ENCODE peak calls at places on chromosomes 6 and 20, in nine cellular contexts. H is pons; U is epithelial cell of esophagus; F is effector CD4-positive, alpha-beta T cell; Y is ascending aorta; A is activated naive CD8-positive, alpha-beta T cell treated with anti-CD3 and anti-CD28 coated beads, Interleukin-2, amount 50 U/mL, for 16 hours; J is ELR; P is cardiac muscle cell; C is dermis blood vessel endothelial cell. I is an unnamed sample.

GRCh38 chr6:8017276-8017701 is 46.9 kb downstream of the BLOC1S5 start:
- DNase-seq in H (no peak), U (no peak), F (no peak), Y (no peak), A (no peak), J (peak; percentile 9), P (no peak), C (no peak), I (no peak)

GRCh38 chr20:53827996-53828672 is 234.5 kb upstream of the ZNF217 start:
- DNase-seq in H (no peak), U (peak; percentile 95), F (no peak), Y (no peak), A (no peak), J (peak; percentile 97), P (peak; percentile 99), C (peak; percentile 98), I (no peak)

GRCh38 chr20:18727032-18727508 is 86.5 kb upstream of the SCP2D1 start:
- DNase-seq in H (no peak), U (peak; percentile 19), F (no peak), Y (no peak), A (no peak), J (peak; percentile 55), P (no peak), C (no peak), I (no peak)

GRCh38 chr20:496126-496696 is 33.9 kb upstream of the TBC1D20 start:
- DNase-seq in H (no peak), U (peak; percentile 40), F (no peak), Y (no peak), A (no peak), J (no peak), P (peak; percentile 27), C (no peak), I (no peak)

GRCh38 chr6:29908710-29909109 is 33.6 kb upstream of the HLA-A start:
- DNase-seq in H (no peak), U (no peak), F (no peak), Y (peak; percentile 15), A (no peak), J (no peak), P (no peak), C (no peak), I (no peak)

GRCh38 chr6:170405311-170405975 is 98.9 kb downstream of the FAM120B start:
- DNase-seq in H (no peak), U (peak; percentile 97), F (no peak), Y (no peak), A (no peak), J (peak; percentile 98), P (peak; percentile 97), C (peak; percentile 88), I (no peak)

GRCh38 chr6:125798734-125799510 is 8.2 kb downstream of the NCOA7 start:
- DNase-seq in H (no peak), U (peak; percentile 11), F (no peak), Y (no peak), A (no peak), J (no peak), P (no peak), C (no peak), I (no peak)

GRCh38 chr6:148973809-148974208 is 227.0 kb downstream of the UST start:
- DNase-seq in H (peak; percentile 68), U (peak; percentile 36), F (no peak), Y (no peak), A (no peak), J (peak; percentile 55), P (peak; percentile 61), C (peak; percentile 35), I (no peak)

GRCh38 chr6:45377041-45377554 is 636 bp downstream of the SUPT3H start:
- DNase-seq in H (peak; percentile 64), U (peak; percentile 17), F (no peak), Y (peak; percentile 83), A (no peak), J (no peak), P (no peak), C (peak; percentile 36), I (peak; percentile 23)

GRCh38 chr20:35617397-35618031 is 1.9 kb downstream of the SPAG4 start:
- DNase-seq in H (no peak), U (peak; percentile 63), F (peak; percentile 16), Y (peak; percentile 81), A (no peak), J (peak; percentile 88), P (peak; percentile 59), C (peak; percentile 66), I (peak; percentile 92)

GRCh38 chr6:164856138-164856537 is 453.3 kb downstream of the C6orf118 start:
- DNase-seq in H (no peak), U (no peak), F (no peak), Y (no peak), A (no peak), J (no peak), P (no peak), C (no peak), I (no peak)

GRCh38 chr6:61940919-61941318 is 345.1 kb downstream of the KHDRBS2 start:
- DNase-seq in H (no peak), U (no peak), F (no peak), Y (no peak), A (no peak), J (no peak), P (no peak), C (no peak), I (no peak)

GRCh38 chr6:121540210-121540609 is 104.8 kb downstream of the GJA1 start:
- DNase-seq in H (no peak), U (no peak), F (no peak), Y (no peak), A (no peak), J (no peak), P (no peak), C (no peak), I (no peak)

GRCh38 chr6:100913400-100914276 is 32.5 kb upstream of the ASCC3 start:
- DNase-seq in H (no peak), U (peak; percentile 60), F (no peak), Y (no peak), A (no peak), J (no peak), P (no peak), C (no peak), I (peak; percentile 50)

GRCh38 chr6:14550410-14550809 is 432.8 kb downstream of the CD83 start:
- DNase-seq in H (no peak), U (no peak), F (no peak), Y (no peak), A (no peak), J (no peak), P (no peak), C (no peak), I (no peak)

GRCh38 chr20:50395258-50395729 is 114.9 kb upstream of the PTPN1 start:
- DNase-seq in H (no peak), U (peak; percentile 14), F (no peak), Y (peak; percentile 98), A (no peak), J (peak; percentile 73), P (no peak), C (peak; percentile 17), I (no peak)

GRCh38 chr6:54847799-54848597 is 1.4 kb downstream of the FAM83B start:
- DNase-seq in H (no peak), U (peak; percentile 97), F (no peak), Y (no peak), A (no peak), J (peak; percentile 90), P (peak; percentile 21), C (no peak), I (no peak)

GRCh38 chr20:23155141-23155590 is 69.0 kb upstream of the CD93 start:
- DNase-seq in H (no peak), U (peak; percentile 80), F (no peak), Y (no peak), A (no peak), J (no peak), P (no peak), C (no peak), I (no peak)

GRCh38 chr6:140711019-140711613 is 1336.7 kb upstream of the CITED2 start:
- DNase-seq in H (no peak), U (no peak), F (no peak), Y (no peak), A (no peak), J (peak; percentile 8), P (no peak), C (peak; percentile 30), I (no peak)

GRCh38 chr6:103819509-103819908 is 1040.2 kb downstream of the HACE1 start:
- DNase-seq in H (no peak), U (no peak), F (no peak), Y (no peak), A (no peak), J (no peak), P (no peak), C (no peak), I (no peak)

GRCh38 chr6:34318492-34319470 is 70.0 kb upstream of the SMIM29 start:
- DNase-seq in H (no peak), U (no peak), F (no peak), Y (no peak), A (no peak), J (no peak), P (peak; percentile 31), C (no peak), I (no peak)

GRCh38 chr20:58982406-58983114 is 1.5 kb downstream of the NELFCD start:
- DNase-seq in H (no peak), U (no peak), F (no peak), Y (peak; percentile 53), A (no peak), J (no peak), P (no peak), C (no peak), I (no peak)

GRCh38 chr20:63359164-63359934 is 1.8 kb downstream of the CHRNA4 start:
- DNase-seq in H (no peak), U (no peak), F (no peak), Y (no peak), A (no peak), J (no peak), P (no peak), C (no peak), I (no peak)

GRCh38 chr6:37324131-37325033 is 29.4 kb upstream of the RNF8 start:
- DNase-seq in H (no peak), U (peak; percentile 79), F (no peak), Y (no peak), A (no peak), J (peak; percentile 91), P (no peak), C (peak; percentile 64), I (no peak)

GRCh38 chr6:21893778-21894177 is 300.2 kb downstream of the SOX4 start:
- DNase-seq in H (no peak), U (peak; percentile 38), F (no peak), Y (no peak), A (no peak), J (no peak), P (no peak), C (no peak), I (no peak)

GRCh38 chr6:34580707-34581560 is 24.8 kb upstream of the SPDEF start:
- DNase-seq in H (no peak), U (no peak), F (no peak), Y (no peak), A (no peak), J (no peak), P (peak; percentile 78), C (no peak), I (no peak)

GRCh38 chr6:150373260-150373701 is 4.5 kb downstream of the IYD start:
- DNase-seq in H (peak; percentile 13), U (peak; percentile 76), F (no peak), Y (peak; percentile 81), A (no peak), J (no peak), P (peak; percentile 26), C (no peak), I (no peak)